ENCODE peak calls at places on chromosomes 1 and 21, in four cellular contexts. G is naive thymus-derived CD4-positive, alpha-beta T cell; O is pancreas; S is ovary. F is an unnamed sample.

GRCh38 chr1:89633103-89633744 is at the start of gene LRRC8C:
- DNase-seq in G (peak; percentile 65), O (peak; percentile 73), S (peak; percentile 48), F (peak; percentile 69)

GRCh38 chr21:44571296-44571695 is 2.2 kb upstream of the KRTAP10-4 start:
- DNase-seq in G (no peak), O (no peak), S (no peak), F (no peak)

GRCh38 chr1:150813028-150813707 is 5.1 kb upstream of the CTSK start:
- DNase-seq in G (no peak), O (peak; percentile 71), S (peak; percentile 42), F (peak; percentile 58)

GRCh38 chr1:38783659-38784229 is 75.8 kb downstream of the RRAGC start:
- DNase-seq in G (no peak), O (no peak), S (no peak), F (no peak)

GRCh38 chr1:91307784-91308409 is 96.7 kb downstream of the HFM1 start:
- DNase-seq in G (no peak), O (no peak), S (no peak), F (no peak)

GRCh38 chr1:101310484-101310883 is 73.7 kb downstream of the S1PR1 start:
- DNase-seq in G (no peak), O (no peak), S (no peak), F (no peak)

GRCh38 chr1:213362598-213362997 is 311.6 kb downstream of the RPS6KC1 start:
- DNase-seq in G (no peak), O (no peak), S (no peak), F (no peak)

GRCh38 chr1:180580237-180580636 is 21.5 kb downstream of the OVAAL start:
- DNase-seq in G (no peak), O (peak; percentile 64), S (no peak), F (no peak)

GRCh38 chr1:24418898-24419628 is 3.5 kb downstream of the NIPAL3 start:
- DNase-seq in G (no peak), O (no peak), S (no peak), F (no peak)

GRCh38 chr1:242017580-242018233 is 18.8 kb upstream of the MAP1LC3C start:
- DNase-seq in G (peak; percentile 23), O (no peak), S (peak; percentile 21), F (peak; percentile 76)

GRCh38 chr1:115727706-115728249 is 40.7 kb downstream of the CASQ2 start:
- DNase-seq in G (no peak), O (no peak), S (peak; percentile 64), F (no peak)

GRCh38 chr1:59976194-59977074 is 49.9 kb upstream of the CYP2J2 start:
- DNase-seq in G (peak; percentile 40), O (peak; percentile 87), S (peak; percentile 10), F (peak; percentile 51)

GRCh38 chr1:6270432-6270831 is 9.5 kb upstream of the GPR153 start:
- DNase-seq in G (no peak), O (no peak), S (no peak), F (no peak)

GRCh38 chr1:57307382-57307781 is 116.5 kb downstream of the DAB1 start:
- DNase-seq in G (no peak), O (no peak), S (no peak), F (peak; percentile 98)

GRCh38 chr1:107247679-107248078 is 106.8 kb downstream of the NTNG1 start:
- DNase-seq in G (no peak), O (no peak), S (no peak), F (no peak)

GRCh38 chr1:109225248-109226077 is 11.7 kb downstream of the SARS1 start:
- DNase-seq in G (no peak), O (no peak), S (no peak), F (no peak)

GRCh38 chr1:70674981-70675685 is 264.1 kb downstream of the CTH start:
- DNase-seq in G (no peak), O (no peak), S (no peak), F (no peak)

GRCh38 chr21:31282095-31282709 is 61.9 kb downstream of the TIAM1 start:
- DNase-seq in G (no peak), O (no peak), S (no peak), F (no peak)

DNA sequence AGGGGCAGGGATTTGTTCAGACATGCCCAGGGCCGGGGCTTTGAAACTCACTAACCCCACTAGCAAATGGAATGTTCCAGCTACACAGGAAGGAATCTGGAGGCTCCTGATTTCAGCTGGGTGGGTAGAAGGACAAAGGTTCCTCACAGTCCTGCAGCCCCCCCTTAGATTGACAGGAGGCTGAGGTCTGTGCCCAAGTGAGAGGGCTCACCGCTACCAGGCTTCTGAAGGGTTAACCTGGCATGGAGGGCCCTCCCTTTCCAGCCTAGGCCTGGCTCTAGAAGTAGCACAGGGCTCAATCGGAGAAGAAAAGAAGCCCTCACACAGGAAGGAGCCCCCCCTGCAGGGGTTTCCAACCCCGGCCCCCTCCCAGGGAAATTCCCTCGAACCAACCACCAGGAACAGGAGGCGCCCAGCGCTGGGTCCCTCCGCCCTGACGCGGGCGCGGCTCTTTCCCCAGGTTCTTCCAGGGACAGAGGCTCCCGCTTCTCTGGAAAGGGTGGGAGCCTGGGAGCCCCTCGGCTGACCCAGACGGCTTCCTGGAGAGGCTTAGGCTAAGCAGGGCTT is 3.3 kb downstream of the EPHA2 start:
- DNase-seq in G (no peak), O (no peak), S (no peak), F (no peak)
- H3K4me3 ChIP-seq in G (no peak overlapping the region), O (no peak overlapping the region), S (peak overlapping the region; percentile 15), F (no peak overlapping the region)

GRCh38 chr1:173224280-173224886 is 17.3 kb upstream of the TNFSF4 start:
- DNase-seq in G (no peak), O (no peak), S (no peak), F (no peak)
- H3K4me1 ChIP-seq in G (no peaks in the 10 kb centered on the region), O (no peaks in the 10 kb centered on the region), S (no peaks in the 10 kb centered on the region), F (no peaks in the 10 kb centered on the region)

GRCh38 chr1:1068374-1069060 is 5.6 kb downstream of the RNF223 start:
- DNase-seq in G (no peak), O (peak; percentile 86), S (no peak), F (peak; percentile 50)
- H3K4me3 ChIP-seq in G (peak overlapping the region; percentile 26), O (peak overlapping the region; percentile 22), S (peak overlapping the region; percentile 26), F (peak overlapping the region; percentile 34)

GRCh38 chr1:165173818-165174217 is 182.7 kb downstream of the LMX1A start:
- DNase-seq in G (no peak), O (no peak), S (no peak), F (no peak)
- H3K4me1 ChIP-seq in G (no peaks in the 10 kb centered on the region), O (no peaks in the 10 kb centered on the region), S (no peaks in the 10 kb centered on the region), F (no peaks in the 10 kb centered on the region)

GRCh38 chr1:175128523-175128922 is 60.9 kb downstream of the TNN start:
- DNase-seq in G (no peak), O (no peak), S (no peak), F (no peak)

GRCh38 chr1:175129644-175129996 is 62.0 kb downstream of the TNN start:
- DNase-seq in G (no peak), O (no peak), S (no peak), F (no peak)

GRCh38 chr1:175129997-175130648 is 62.5 kb downstream of the KIAA0040 start:
- DNase-seq in G (no peak), O (no peak), S (no peak), F (no peak)

GRCh38 chr1:175130649-175131045 is 61.9 kb downstream of the KIAA0040 start:
- DNase-seq in G (no peak), O (no peak), S (no peak), F (no peak)

GRCh38 chr1:175129182-175129581 is 61.5 kb downstream of the TNN start:
- DNase-seq in G (no peak), O (no peak), S (no peak), F (no peak)
- H3K4me3 ChIP-seq in G (no peak overlapping the region), O (no peak overlapping the region), S (no peak overlapping the region), F (no peak overlapping the region)

GRCh38 chr1:17875171-17875881 is 120.2 kb downstream of the ACTL8 start:
- DNase-seq in G (no peak), O (peak; percentile 20), S (no peak), F (no peak)

GRCh38 chr1:17873007-17873675 is 118.0 kb downstream of the ACTL8 start:
- DNase-seq in G (no peak), O (no peak), S (no peak), F (no peak)

GRCh38 chr1:17874231-17874630 is 119.1 kb downstream of the ACTL8 start:
- DNase-seq in G (no peak), O (no peak), S (no peak), F (no peak)

GRCh38 chr1:17875882-17876280 is 120.7 kb downstream of the ACTL8 start:
- DNase-seq in G (no peak), O (peak; percentile 21), S (no peak), F (no peak)

DNA sequence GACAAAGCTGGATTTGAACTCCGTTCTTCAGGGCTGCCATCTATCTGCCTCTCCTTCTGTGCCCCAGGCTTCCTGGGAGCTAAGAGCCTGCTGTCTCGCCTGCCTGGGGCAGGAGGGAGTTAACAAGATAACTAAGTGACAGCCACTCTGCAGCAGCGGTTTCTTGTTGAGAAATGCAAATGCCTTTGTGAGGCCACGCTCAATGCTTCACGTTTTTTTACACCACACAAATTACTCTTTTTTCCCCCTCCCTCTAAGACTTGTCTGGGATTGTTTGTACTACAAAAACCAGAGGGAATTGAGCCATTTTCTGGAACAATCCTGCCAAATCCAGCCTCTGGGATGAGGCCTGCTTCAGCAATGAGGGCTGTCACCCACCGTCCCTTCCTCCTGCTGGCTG is 119.5 kb downstream of the ACTL8 start:
- DNase-seq in G (no peak), O (peak; percentile 6), S (no peak), F (no peak)
- H3K4me1 ChIP-seq in G (no peaks in the 10 kb centered on the region), O (no peaks in the 10 kb centered on the region), S (no peaks in the 10 kb centered on the region), F (no peaks in the 10 kb centered on the region)

GRCh38 chr1:53324728-53325297 is 3.1 kb downstream of the LRP8 start:
- DNase-seq in G (no peak), O (no peak), S (no peak), F (no peak)
- H3K4me3 ChIP-seq in G (no peak overlapping the region), O (no peak overlapping the region), S (no peak overlapping the region), F (peak overlapping the region; percentile 95)